ENCODE peak calls at places on chromosome 2, in seven cellular contexts. W, B, L, Y, T, U and N are unnamed samples.

GRCh38 chr2:235162070-235162469 is 210.3 kb downstream of the SH3BP4 start:
- DNase-seq in W (no peak), B (no peak), L (no peak), Y (no peak), T (no peak), U (no peak), N (no peak)

GRCh38 chr2:39476524-39476923 is 39.4 kb upstream of the MAP4K3 start:
- DNase-seq in W (no peak), B (no peak), L (no peak), Y (no peak), T (no peak), U (no peak), N (no peak)

GRCh38 chr2:128501022-128501690 is 182.5 kb upstream of the HS6ST1 start:
- DNase-seq in W (no peak), B (no peak), L (peak; percentile 20), Y (no peak), T (no peak), U (no peak), N (no peak)

GRCh38 chr2:178825183-178825582 is 18.0 kb upstream of the TTN start:
- DNase-seq in W (peak; percentile 58), B (no peak), L (no peak), Y (no peak), T (no peak), U (no peak), N (no peak)

GRCh38 chr2:71001592-71002570 is 7.2 kb upstream of the TEX261 start:
- DNase-seq in W (no peak), B (no peak), L (peak; percentile 82), Y (peak; percentile 86), T (no peak), U (peak; percentile 62), N (peak; percentile 73)

GRCh38 chr2:34241905-34242740 is 643.0 kb upstream of the FAM98A start:
- DNase-seq in W (no peak), B (no peak), L (no peak), Y (no peak), T (no peak), U (no peak), N (peak; percentile 8)

GRCh38 chr2:28647682-28648081 is 103.9 kb upstream of the PPP1CB start:
- DNase-seq in W (no peak), B (no peak), L (no peak), Y (no peak), T (no peak), U (peak; percentile 80), N (no peak)

GRCh38 chr2:37281916-37282315 is 42.7 kb downstream of the PRKD3 start:
- DNase-seq in W (no peak), B (no peak), L (no peak), Y (no peak), T (no peak), U (no peak), N (no peak)

GRCh38 chr2:57434952-57435351 is 611.7 kb upstream of the VRK2 start:
- DNase-seq in W (no peak), B (no peak), L (no peak), Y (no peak), T (no peak), U (peak; percentile 12), N (no peak)

GRCh38 chr2:178322068-178322467 is 127.8 kb downstream of the OSBPL6 start:
- DNase-seq in W (no peak), B (no peak), L (no peak), Y (no peak), T (no peak), U (no peak), N (no peak)

GRCh38 chr2:128317186-128317897 is 1.3 kb downstream of the HS6ST1 start:
- DNase-seq in W (no peak), B (peak; percentile 36), L (peak; percentile 68), Y (peak; percentile 58), T (no peak), U (peak; percentile 26), N (no peak)

GRCh38 chr2:10905872-10906143 is 5.9 kb upstream of the KCNF1 start:
- DNase-seq in W (no peak), B (no peak), L (no peak), Y (no peak), T (no peak), U (no peak), N (no peak)

GRCh38 chr2:108988796-108989713 is at the start of gene EDAR:
- DNase-seq in W (no peak), B (peak; percentile 51), L (peak; percentile 88), Y (peak; percentile 87), T (peak; percentile 27), U (peak; percentile 62), N (peak; percentile 36)

DNA sequence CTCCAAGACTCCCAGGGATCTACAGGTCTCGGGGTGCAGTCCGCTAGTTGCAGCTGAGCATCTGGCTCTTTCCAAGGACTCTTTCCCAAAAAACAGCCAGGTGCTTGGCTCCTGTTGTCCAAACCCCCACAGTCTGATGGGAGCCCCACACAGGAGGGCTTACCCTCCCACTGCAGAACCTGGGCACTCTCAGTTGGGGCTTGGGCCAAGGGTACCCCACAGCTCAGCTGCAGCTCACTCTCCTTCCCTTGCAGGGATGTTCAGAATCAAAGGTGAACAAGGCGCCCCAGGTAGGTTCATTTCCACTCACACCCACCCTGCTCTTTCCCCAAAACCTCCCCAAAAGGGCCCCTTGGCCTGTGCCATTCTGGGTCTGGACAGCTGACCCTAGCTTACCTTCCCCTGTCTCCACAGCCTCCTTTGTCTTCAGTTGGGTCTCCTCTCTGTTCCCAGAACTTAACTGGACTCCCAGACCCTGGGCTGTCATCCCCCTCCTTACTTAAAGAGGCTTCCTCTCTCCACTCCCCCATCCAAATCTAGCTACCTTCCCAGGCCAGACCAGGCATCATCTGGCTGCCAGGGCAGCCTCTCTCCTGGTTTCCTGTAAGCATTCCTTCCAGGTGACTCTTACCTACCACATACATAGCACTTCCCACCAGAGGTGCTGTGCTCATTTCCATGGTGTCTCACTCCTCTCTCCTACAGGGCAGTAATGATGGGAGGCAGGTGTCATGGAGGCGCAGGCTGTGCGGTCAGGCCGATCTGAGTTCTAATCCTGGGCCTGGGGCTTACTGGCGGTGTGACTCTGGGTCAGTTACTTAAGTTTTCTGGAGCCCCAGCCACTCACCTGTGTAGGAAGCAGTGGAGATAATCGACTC is 29.5 kb downstream of the MARCO start:
- DNase-seq in W (no peak), B (peak; percentile 3), L (no peak), Y (peak; percentile 73), T (no peak), U (peak; percentile 64), N (no peak)
- H4K8ac ChIP-seq in W (no peak overlapping the region), B (no peak overlapping the region), L (no peak overlapping the region), Y (no peak overlapping the region), T (no peak overlapping the region), U (no peak overlapping the region), N (no peak overlapping the region)

GRCh38 chr2:220029013-220029412 is 401.6 kb downstream of the SLC4A3 start:
- DNase-seq in W (no peak), B (no peak), L (no peak), Y (no peak), T (no peak), U (no peak), N (no peak)

DNA sequence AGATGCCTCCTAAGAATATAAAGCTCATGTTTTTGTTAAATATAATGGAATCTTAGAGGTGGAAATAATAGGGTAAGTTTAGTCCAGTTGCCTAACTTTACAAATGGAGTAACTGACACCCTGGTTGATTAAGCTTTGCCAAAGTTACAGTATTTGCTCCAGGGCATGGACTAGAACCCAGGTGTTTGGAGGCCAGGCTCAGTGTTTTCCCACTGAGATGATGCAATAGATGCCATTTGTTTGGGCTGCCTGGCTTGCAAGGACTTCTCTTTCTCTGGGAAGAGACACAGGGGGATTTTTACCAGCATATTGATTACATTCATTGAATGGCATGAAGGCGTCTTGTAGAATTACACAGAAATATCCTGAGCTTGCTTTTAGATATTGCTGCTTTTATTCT is 397.8 kb downstream of the SLC4A3 start:
- DNase-seq in W (no peak), B (no peak), L (no peak), Y (no peak), T (no peak), U (peak; percentile 49), N (no peak)
- H2BK5ac ChIP-seq in W (no peak overlapping the region), B (no peak overlapping the region), L (no peak overlapping the region), Y (no peak overlapping the region), T (no peak overlapping the region), U (no peak overlapping the region), N (no peak overlapping the region)

GRCh38 chr2:12704378-12704777 is 12.4 kb upstream of the TRIB2 start:
- DNase-seq in W (peak; percentile 31), B (no peak), L (no peak), Y (no peak), T (no peak), U (no peak), N (no peak)

GRCh38 chr2:12700989-12701388 is 15.7 kb upstream of the TRIB2 start:
- DNase-seq in W (peak; percentile 52), B (no peak), L (no peak), Y (no peak), T (peak; percentile 32), U (no peak), N (no peak)

GRCh38 chr2:12705230-12705629 is 11.5 kb upstream of the TRIB2 start:
- DNase-seq in W (no peak), B (no peak), L (no peak), Y (no peak), T (peak; percentile 60), U (no peak), N (no peak)

GRCh38 chr2:12702661-12703121 is 14.0 kb upstream of the TRIB2 start:
- DNase-seq in W (peak; percentile 90), B (no peak), L (no peak), Y (peak; percentile 52), T (peak; percentile 81), U (peak; percentile 13), N (no peak)

GRCh38 chr2:12701786-12702660 is 14.7 kb upstream of the TRIB2 start:
- DNase-seq in W (peak; percentile 80), B (no peak), L (no peak), Y (no peak), T (peak; percentile 56), U (no peak), N (no peak)
- H3K9ac ChIP-seq in W (no peak overlapping the region), B (no peak overlapping the region), L (no peak overlapping the region), Y (no peak overlapping the region), T (peak overlapping the region; percentile 69), U (no peak overlapping the region), N (no peak overlapping the region)

GRCh38 chr2:42333579-42333978 is 27.4 kb downstream of the COX7A2L start:
- DNase-seq in W (no peak), B (no peak), L (no peak), Y (no peak), T (no peak), U (no peak), N (no peak)
- H4K8ac ChIP-seq in W (no peak overlapping the region), B (no peak overlapping the region), L (no peak overlapping the region), Y (no peak overlapping the region), T (no peak overlapping the region), U (no peak overlapping the region), N (no peak overlapping the region)

GRCh38 chr2:20186078-20186854 is 38.7 kb downstream of the SDC1 start:
- DNase-seq in W (peak; percentile 73), B (no peak), L (peak; percentile 74), Y (peak; percentile 88), T (peak; percentile 56), U (peak; percentile 47), N (no peak)

GRCh38 chr2:20188851-20189250 is 36.1 kb downstream of the SDC1 start:
- DNase-seq in W (no peak), B (no peak), L (peak; percentile 66), Y (peak; percentile 51), T (no peak), U (no peak), N (peak; percentile 64)

GRCh38 chr2:20188201-20188600 is 36.7 kb downstream of the SDC1 start:
- DNase-seq in W (no peak), B (no peak), L (no peak), Y (no peak), T (no peak), U (no peak), N (no peak)

GRCh38 chr2:20186855-20187187 is 38.1 kb downstream of the SDC1 start:
- DNase-seq in W (no peak), B (no peak), L (no peak), Y (no peak), T (no peak), U (no peak), N (no peak)

GRCh38 chr2:20187331-20187730 is 37.6 kb downstream of the SDC1 start:
- DNase-seq in W (no peak), B (no peak), L (no peak), Y (no peak), T (no peak), U (no peak), N (no peak)
- H2BK5ac ChIP-seq in W (no peak overlapping the region), B (no peak overlapping the region), L (no peak overlapping the region), Y (no peak overlapping the region), T (no peak overlapping the region), U (no peak overlapping the region), N (peak overlapping the region; percentile 91)